ENCODE peak calls at places on chromosomes 3 and 15, in nine cellular contexts. One of them, this sample, is unnamed.
A peak's percentile ranks its signal among the peaks of the same experiment; 100 is the strongest.

GRCh38 chr3:183477801-183478456 is 49.5 kb upstream of the MCF2L2 start:
- DNase-seq in spleen: no peak
- DNase-seq in right atrium auricular region: peak; percentile 21
- DNase-seq in fibroblast of mammary gland: no peak
- DNase-seq in AG10803: no peak
- DNase-seq in right lobe of liver: no peak
- DNase-seq in upper lobe of right lung: no peak
- DNase-seq in choroid plexus epithelial cell: no peak
- DNase-seq in cardiac muscle cell: no peak
- DNase-seq in this sample: no peak

GRCh38 chr15:99507016-99507731 is 58.6 kb upstream of the MEF2A start:
- DNase-seq in spleen: peak; percentile 70
- DNase-seq in right atrium auricular region: peak; percentile 67
- DNase-seq in fibroblast of mammary gland: peak; percentile 42
- DNase-seq in AG10803: peak; percentile 45
- DNase-seq in right lobe of liver: no peak
- DNase-seq in upper lobe of right lung: no peak
- DNase-seq in choroid plexus epithelial cell: peak; percentile 89
- DNase-seq in cardiac muscle cell: peak; percentile 56
- DNase-seq in this sample: peak; percentile 88

GRCh38 chr15:52784799-52785671 is 5.1 kb downstream of the ONECUT1 start:
- DNase-seq in spleen: no peak
- DNase-seq in right atrium auricular region: no peak
- DNase-seq in fibroblast of mammary gland: no peak
- DNase-seq in AG10803: no peak
- DNase-seq in right lobe of liver: peak; percentile 84
- DNase-seq in upper lobe of right lung: no peak
- DNase-seq in choroid plexus epithelial cell: no peak
- DNase-seq in cardiac muscle cell: no peak
- DNase-seq in this sample: no peak

GRCh38 chr15:73982251-73982962 is 9.7 kb downstream of the STOML1 start:
- DNase-seq in spleen: peak; percentile 90
- DNase-seq in right atrium auricular region: peak; percentile 93
- DNase-seq in fibroblast of mammary gland: peak; percentile 93
- DNase-seq in AG10803: peak; percentile 96
- DNase-seq in right lobe of liver: peak; percentile 57
- DNase-seq in upper lobe of right lung: peak; percentile 91
- DNase-seq in choroid plexus epithelial cell: peak; percentile 91
- DNase-seq in cardiac muscle cell: no peak
- DNase-seq in this sample: peak; percentile 89

GRCh38 chr3:56930706-56931105 is 129.0 kb upstream of the ARHGEF3 start:
- DNase-seq in spleen: no peak
- DNase-seq in right atrium auricular region: no peak
- DNase-seq in fibroblast of mammary gland: no peak
- DNase-seq in AG10803: no peak
- DNase-seq in right lobe of liver: no peak
- DNase-seq in upper lobe of right lung: no peak
- DNase-seq in choroid plexus epithelial cell: no peak
- DNase-seq in cardiac muscle cell: no peak
- DNase-seq in this sample: no peak

GRCh38 chr3:117486709-117487394 is 777.3 kb downstream of the TUSC7 start:
- DNase-seq in spleen: no peak
- DNase-seq in right atrium auricular region: no peak
- DNase-seq in fibroblast of mammary gland: no peak
- DNase-seq in AG10803: no peak
- DNase-seq in right lobe of liver: no peak
- DNase-seq in upper lobe of right lung: no peak
- DNase-seq in choroid plexus epithelial cell: no peak
- DNase-seq in cardiac muscle cell: no peak
- DNase-seq in this sample: no peak

GRCh38 chr3:163391407-163392181 is 1686.7 kb downstream of the SI start:
- DNase-seq in spleen: no peak
- DNase-seq in right atrium auricular region: no peak
- DNase-seq in fibroblast of mammary gland: no peak
- DNase-seq in AG10803: no peak
- DNase-seq in right lobe of liver: no peak
- DNase-seq in upper lobe of right lung: no peak
- DNase-seq in choroid plexus epithelial cell: no peak
- DNase-seq in cardiac muscle cell: no peak
- DNase-seq in this sample: no peak

GRCh38 chr3:157088133-157088488 is 71.8 kb downstream of the CCNL1 start:
- DNase-seq in spleen: no peak
- DNase-seq in right atrium auricular region: no peak
- DNase-seq in fibroblast of mammary gland: no peak
- DNase-seq in AG10803: no peak
- DNase-seq in right lobe of liver: no peak
- DNase-seq in upper lobe of right lung: no peak
- DNase-seq in choroid plexus epithelial cell: no peak
- DNase-seq in cardiac muscle cell: no peak
- DNase-seq in this sample: no peak

GRCh38 chr3:134904796-134905646 is 110.0 kb downstream of the EPHB1 start:
- DNase-seq in spleen: peak; percentile 30
- DNase-seq in right atrium auricular region: no peak
- DNase-seq in fibroblast of mammary gland: no peak
- DNase-seq in AG10803: no peak
- DNase-seq in right lobe of liver: no peak
- DNase-seq in upper lobe of right lung: peak; percentile 12
- DNase-seq in choroid plexus epithelial cell: no peak
- DNase-seq in cardiac muscle cell: peak; percentile 24
- DNase-seq in this sample: no peak

GRCh38 chr15:78772738-78773137 is 38.5 kb downstream of the ADAMTS7 start:
- DNase-seq in spleen: no peak
- DNase-seq in right atrium auricular region: no peak
- DNase-seq in fibroblast of mammary gland: no peak
- DNase-seq in AG10803: no peak
- DNase-seq in right lobe of liver: no peak
- DNase-seq in upper lobe of right lung: no peak
- DNase-seq in choroid plexus epithelial cell: no peak
- DNase-seq in cardiac muscle cell: no peak
- DNase-seq in this sample: no peak

GRCh38 chr3:162224736-162225135 is 728.1 kb downstream of the OTOL1 start:
- DNase-seq in spleen: no peak
- DNase-seq in right atrium auricular region: no peak
- DNase-seq in fibroblast of mammary gland: peak; percentile 64
- DNase-seq in AG10803: no peak
- DNase-seq in right lobe of liver: no peak
- DNase-seq in upper lobe of right lung: no peak
- DNase-seq in choroid plexus epithelial cell: peak; percentile 35
- DNase-seq in cardiac muscle cell: no peak
- DNase-seq in this sample: peak; percentile 29

GRCh38 chr3:58586776-58587192 is 9.6 kb upstream of the FAM107A start:
- DNase-seq in spleen: no peak
- DNase-seq in right atrium auricular region: no peak
- DNase-seq in fibroblast of mammary gland: no peak
- DNase-seq in AG10803: no peak
- DNase-seq in right lobe of liver: no peak
- DNase-seq in upper lobe of right lung: no peak
- DNase-seq in choroid plexus epithelial cell: no peak
- DNase-seq in cardiac muscle cell: peak; percentile 70
- DNase-seq in this sample: no peak
- H3K4me3 ChIP-seq in spleen: no peak overlapping the region
- H3K4me3 ChIP-seq in right atrium auricular region: peak overlapping the region; percentile 23
- H3K4me3 ChIP-seq in fibroblast of mammary gland: no peak overlapping the region
- H3K4me3 ChIP-seq in AG10803: no peak overlapping the region
- H3K4me3 ChIP-seq in right lobe of liver: no peak overlapping the region
- H3K4me3 ChIP-seq in upper lobe of right lung: no peak overlapping the region
- H3K4me3 ChIP-seq in choroid plexus epithelial cell: no peak overlapping the region
- H3K4me3 ChIP-seq in cardiac muscle cell: no peak overlapping the region
- H3K4me3 ChIP-seq in this sample: no peak overlapping the region

GRCh38 chr3:69322110-69322509 is 63.8 kb downstream of the FRMD4B start:
- DNase-seq in spleen: no peak
- DNase-seq in right atrium auricular region: no peak
- DNase-seq in fibroblast of mammary gland: no peak
- DNase-seq in AG10803: no peak
- DNase-seq in right lobe of liver: no peak
- DNase-seq in upper lobe of right lung: no peak
- DNase-seq in choroid plexus epithelial cell: no peak
- DNase-seq in cardiac muscle cell: no peak
- DNase-seq in this sample: no peak

GRCh38 chr3:69323941-69324340 is 61.9 kb downstream of the FRMD4B start:
- DNase-seq in spleen: no peak
- DNase-seq in right atrium auricular region: no peak
- DNase-seq in fibroblast of mammary gland: no peak
- DNase-seq in AG10803: no peak
- DNase-seq in right lobe of liver: no peak
- DNase-seq in upper lobe of right lung: no peak
- DNase-seq in choroid plexus epithelial cell: no peak
- DNase-seq in cardiac muscle cell: no peak
- DNase-seq in this sample: no peak

GRCh38 chr3:69326821-69327433 is 59.0 kb downstream of the FRMD4B start:
- DNase-seq in spleen: no peak
- DNase-seq in right atrium auricular region: no peak
- DNase-seq in fibroblast of mammary gland: peak; percentile 3
- DNase-seq in AG10803: no peak
- DNase-seq in right lobe of liver: no peak
- DNase-seq in upper lobe of right lung: no peak
- DNase-seq in choroid plexus epithelial cell: peak; percentile 31
- DNase-seq in cardiac muscle cell: no peak
- DNase-seq in this sample: no peak

GRCh38 chr3:69325151-69325550 is 60.7 kb downstream of the FRMD4B start:
- DNase-seq in spleen: no peak
- DNase-seq in right atrium auricular region: no peak
- DNase-seq in fibroblast of mammary gland: no peak
- DNase-seq in AG10803: no peak
- DNase-seq in right lobe of liver: no peak
- DNase-seq in upper lobe of right lung: no peak
- DNase-seq in choroid plexus epithelial cell: no peak
- DNase-seq in cardiac muscle cell: no peak
- DNase-seq in this sample: no peak

GRCh38 chr3:69324362-69325025 is 61.4 kb downstream of the FRMD4B start:
- DNase-seq in spleen: no peak
- DNase-seq in right atrium auricular region: no peak
- DNase-seq in fibroblast of mammary gland: no peak
- DNase-seq in AG10803: no peak
- DNase-seq in right lobe of liver: no peak
- DNase-seq in upper lobe of right lung: no peak
- DNase-seq in choroid plexus epithelial cell: no peak
- DNase-seq in cardiac muscle cell: peak; percentile 30
- DNase-seq in this sample: peak; percentile 13
- TF ChIP-seq CTCF in spleen: no peak
- TF ChIP-seq CTCF in right atrium auricular region: peak; percentile 58
- TF ChIP-seq CTCF in fibroblast of mammary gland: peak; percentile 21
- TF ChIP-seq CTCF in AG10803: peak; percentile 19
- TF ChIP-seq CTCF in right lobe of liver: peak; percentile 20
- TF ChIP-seq CTCF in upper lobe of right lung: peak; percentile 50
- TF ChIP-seq CTCF in choroid plexus epithelial cell: peak; percentile 13
- TF ChIP-seq CTCF in cardiac muscle cell: peak; percentile 3
- TF ChIP-seq CTCF in this sample: peak; percentile 15

DNA sequence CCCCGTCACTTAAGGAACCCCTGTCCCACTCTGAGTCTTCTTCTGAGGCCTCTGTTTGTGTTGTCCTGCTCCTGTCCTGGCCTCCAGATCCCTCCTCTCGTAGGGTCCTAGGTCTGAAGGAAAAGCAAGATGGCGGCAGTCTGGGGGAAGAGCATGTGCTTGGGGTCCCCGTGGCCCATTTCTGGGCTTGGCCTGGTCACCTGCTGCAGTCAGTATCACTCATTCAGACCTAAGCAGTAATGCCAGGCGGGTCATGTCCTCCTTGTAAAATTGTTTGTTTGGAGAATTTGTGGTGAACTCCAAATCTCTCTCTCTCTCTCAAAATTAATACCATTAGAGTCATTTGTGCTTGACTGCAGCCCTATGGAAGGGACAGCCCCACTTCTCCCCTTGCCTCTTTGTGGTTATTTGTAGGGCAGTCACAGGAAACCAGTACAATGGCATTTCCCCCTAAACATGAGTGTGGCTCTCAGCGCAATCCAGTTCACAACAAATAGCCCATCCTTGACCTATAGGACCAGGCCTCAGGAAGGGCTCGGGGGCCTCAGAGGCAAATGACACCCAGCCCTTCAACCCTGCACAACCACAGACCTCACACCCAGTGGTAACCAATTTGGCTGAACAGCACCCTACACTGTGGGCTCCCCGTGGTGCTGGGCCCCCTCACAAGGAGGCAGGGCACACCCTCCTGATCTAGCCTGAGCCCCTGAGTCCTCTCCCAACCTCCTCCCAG is 173.5 kb downstream of the OR4M2 start:
- DNase-seq in spleen: no peak
- DNase-seq in right atrium auricular region: no peak
- DNase-seq in fibroblast of mammary gland: no peak
- DNase-seq in AG10803: no peak
- DNase-seq in right lobe of liver: no peak
- DNase-seq in upper lobe of right lung: no peak
- DNase-seq in choroid plexus epithelial cell: no peak
- DNase-seq in cardiac muscle cell: no peak
- DNase-seq in this sample: no peak
- H3K4me3 ChIP-seq in spleen: no peak overlapping the region
- H3K4me3 ChIP-seq in right atrium auricular region: no peak overlapping the region
- H3K4me3 ChIP-seq in fibroblast of mammary gland: no peak overlapping the region
- H3K4me3 ChIP-seq in AG10803: no peak overlapping the region
- H3K4me3 ChIP-seq in right lobe of liver: no peak overlapping the region
- H3K4me3 ChIP-seq in upper lobe of right lung: no peak overlapping the region
- H3K4me3 ChIP-seq in choroid plexus epithelial cell: no peak overlapping the region
- H3K4me3 ChIP-seq in cardiac muscle cell: no peak overlapping the region
- H3K4me3 ChIP-seq in this sample: no peak overlapping the region

GRCh38 chr3:142850395-142851023 is 38.4 kb downstream of the PCOLCE2 start:
- DNase-seq in spleen: no peak
- DNase-seq in right atrium auricular region: peak; percentile 72
- DNase-seq in fibroblast of mammary gland: peak; percentile 98
- DNase-seq in AG10803: peak; percentile 93
- DNase-seq in right lobe of liver: no peak
- DNase-seq in upper lobe of right lung: no peak
- DNase-seq in choroid plexus epithelial cell: peak; percentile 97
- DNase-seq in cardiac muscle cell: no peak
- DNase-seq in this sample: peak; percentile 90

GRCh38 chr3:142853270-142854163 is 35.4 kb downstream of the PCOLCE2 start:
- DNase-seq in spleen: no peak
- DNase-seq in right atrium auricular region: no peak
- DNase-seq in fibroblast of mammary gland: peak; percentile 68
- DNase-seq in AG10803: peak; percentile 38
- DNase-seq in right lobe of liver: peak; percentile 78
- DNase-seq in upper lobe of right lung: no peak
- DNase-seq in choroid plexus epithelial cell: peak; percentile 73
- DNase-seq in cardiac muscle cell: no peak
- DNase-seq in this sample: peak; percentile 35

GRCh38 chr3:142852009-142852408 is 36.9 kb downstream of the PCOLCE2 start:
- DNase-seq in spleen: no peak
- DNase-seq in right atrium auricular region: no peak
- DNase-seq in fibroblast of mammary gland: no peak
- DNase-seq in AG10803: peak; percentile 17
- DNase-seq in right lobe of liver: no peak
- DNase-seq in upper lobe of right lung: no peak
- DNase-seq in choroid plexus epithelial cell: no peak
- DNase-seq in cardiac muscle cell: no peak
- DNase-seq in this sample: no peak

GRCh38 chr3:142846779-142847577 is 41.9 kb downstream of the PCOLCE2 start:
- DNase-seq in spleen: no peak
- DNase-seq in right atrium auricular region: no peak
- DNase-seq in fibroblast of mammary gland: no peak
- DNase-seq in AG10803: no peak
- DNase-seq in right lobe of liver: no peak
- DNase-seq in upper lobe of right lung: no peak
- DNase-seq in choroid plexus epithelial cell: no peak
- DNase-seq in cardiac muscle cell: no peak
- DNase-seq in this sample: peak; percentile 9

DNA sequence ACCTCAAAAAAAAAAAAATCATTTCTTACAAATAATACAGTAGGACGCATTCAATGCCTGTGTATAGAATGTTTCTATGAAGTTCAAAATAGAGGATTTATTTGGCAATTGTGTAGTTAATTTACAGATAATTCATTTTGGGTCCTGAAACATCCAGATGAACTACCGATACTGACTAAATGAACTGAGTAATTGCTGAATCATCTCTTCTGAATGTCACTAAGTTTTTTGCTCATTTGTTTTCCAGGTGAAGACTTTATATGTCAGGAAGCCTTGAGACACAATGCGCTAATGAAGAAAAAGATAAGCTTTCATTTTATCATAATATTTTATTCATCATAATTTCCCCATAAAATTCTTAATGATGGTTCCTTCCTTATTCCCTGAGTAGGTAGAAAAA is 39.7 kb downstream of the PCOLCE2 start:
- DNase-seq in spleen: no peak
- DNase-seq in right atrium auricular region: no peak
- DNase-seq in fibroblast of mammary gland: no peak
- DNase-seq in AG10803: no peak
- DNase-seq in right lobe of liver: no peak
- DNase-seq in upper lobe of right lung: no peak
- DNase-seq in choroid plexus epithelial cell: no peak
- DNase-seq in cardiac muscle cell: no peak
- DNase-seq in this sample: no peak
- TF ChIP-seq CTCF in spleen: no peak
- TF ChIP-seq CTCF in right atrium auricular region: no peak
- TF ChIP-seq CTCF in fibroblast of mammary gland: no peak
- TF ChIP-seq CTCF in AG10803: no peak
- TF ChIP-seq CTCF in right lobe of liver: no peak
- TF ChIP-seq CTCF in upper lobe of right lung: no peak
- TF ChIP-seq CTCF in choroid plexus epithelial cell: no peak
- TF ChIP-seq CTCF in cardiac muscle cell: no peak
- TF ChIP-seq CTCF in this sample: no peak

This sample was measured in fibroblast of pulmonary artery.